ENCODE peak calls at places on chromosomes 1 and 21, in nine cellular contexts. K is dorsolateral prefrontal cortex, H is heart right ventricle, A is body of pancreas, B is GM23248, C is neuronal stem cell, W is IMR-90, D is right cardiac atrium, E is thoracic aorta. P is an unnamed sample.

GRCh38 chr1:46552357-46553237 is 1.1 kb upstream of the KNCN start:
- DNase-seq in H (no peak), B (no peak), K (no peak), C (no peak), A (no peak), D (no peak), E (no peak), W (no peak), P (no peak)

GRCh38 chr1:224644553-224645154 is 28.5 kb downstream of the CNIH3 start:
- DNase-seq in B (peak), A (peak), H (peak), D (no peak), E (no peak), K (no peak), C (peak), W (peak), P (no peak)

GRCh38 chr21:28427356-28428022 is 565.2 kb downstream of the LTN1 start:
- DNase-seq in D (no peak), K (no peak), B (peak), H (no peak), W (peak), E (no peak), A (no peak), C (no peak), P (no peak)

GRCh38 chr21:44566403-44566802 is 7.1 kb upstream of the KRTAP10-4 start:
- DNase-seq in K (no peak), W (no peak), B (no peak), E (no peak), D (no peak), A (no peak), H (no peak), C (no peak), P (no peak)

GRCh38 chr1:81388435-81388834 is 412.3 kb upstream of the ADGRL2 start:
- DNase-seq in B (no peak), H (no peak), C (no peak), D (no peak), E (no peak), A (no peak), K (no peak), W (no peak), P (no peak)

GRCh38 chr1:51733793-51734522 is 117.1 kb downstream of the OSBPL9 start:
- DNase-seq in A (no peak), D (no peak), H (no peak), B (peak), K (no peak), C (no peak), E (no peak), W (no peak), P (no peak)

GRCh38 chr1:199404191-199404590 is 623.3 kb upstream of the NR5A2 start:
- DNase-seq in E (no peak), H (no peak), W (peak), D (no peak), C (no peak), A (no peak), K (no peak), B (peak), P (no peak)

GRCh38 chr1:244919320-244920282 is 55.3 kb upstream of the HNRNPU start:
- DNase-seq in E (no peak), W (no peak), C (no peak), H (no peak), K (no peak), B (peak), D (no peak), A (no peak), P (no peak)

GRCh38 chr1:224333309-224333926 is 3.4 kb upstream of the NVL start:
- DNase-seq in W (peak), E (no peak), C (no peak), K (no peak), H (peak), D (no peak), B (peak), A (no peak), P (no peak)

GRCh38 chr1:205922314-205922713 is 20.9 kb downstream of the SLC26A9 start:
- DNase-seq in W (no peak), K (no peak), A (no peak), B (no peak), D (no peak), C (no peak), H (no peak), E (no peak), P (no peak)

GRCh38 chr1:224873645-224874369 is 55.7 kb upstream of the DNAH14 start:
- DNase-seq in H (no peak), K (no peak), A (peak), C (no peak), E (no peak), D (no peak), B (peak), W (peak), P (no peak)

GRCh38 chr1:171841931-171842723 is 829 bp downstream of the DNM3 start:
- DNase-seq in C (peak), B (peak), H (peak), K (peak), A (peak), D (peak), E (no peak), W (no peak), P (peak)

GRCh38 chr1:112803906-112804762 is 89.0 kb upstream of the PPM1J start:
- DNase-seq in B (peak), D (peak), H (peak), W (peak), A (peak), E (no peak), K (peak), C (peak), P (peak)

GRCh38 chr1:211613108-211613947 is 34.4 kb upstream of the SLC30A1 start:
- DNase-seq in E (peak), W (peak), D (peak), C (no peak), K (no peak), B (peak), A (peak), H (peak), P (peak)

GRCh38 chr21:14673649-14674048 is 127.5 kb upstream of the SAMSN1 start:
- DNase-seq in B (no peak), E (no peak), A (no peak), W (no peak), C (no peak), H (no peak), D (no peak), K (no peak), P (no peak)

GRCh38 chr1:38000529-38001453 is 4.5 kb downstream of the FHL3 start:
- DNase-seq in D (peak), B (peak), E (no peak), K (no peak), A (no peak), H (peak), W (peak), C (no peak), P (peak)

GRCh38 chr1:14800500-14801069 is 202.1 kb downstream of the KAZN start:
- DNase-seq in H (no peak), C (no peak), A (no peak), D (no peak), B (no peak), K (no peak), W (no peak), E (no peak), P (no peak)

GRCh38 chr21:25578070-25578961 is 29.0 kb downstream of the MRPL39 start:
- DNase-seq in D (no peak), A (no peak), C (no peak), E (no peak), B (no peak), H (no peak), W (peak), K (no peak), P (no peak)

GRCh38 chr1:197469620-197470210 is 201.7 kb downstream of the CRB1 start:
- DNase-seq in H (no peak), A (no peak), E (no peak), K (no peak), C (no peak), D (no peak), B (no peak), W (no peak), P (no peak)
- H3K27ac ChIP-seq in H (no peak), A (no peak), E (no peak), K (no peak), C (no peak), D (no peak), B (no peak), W (no peak), P (no peak)

DNA sequence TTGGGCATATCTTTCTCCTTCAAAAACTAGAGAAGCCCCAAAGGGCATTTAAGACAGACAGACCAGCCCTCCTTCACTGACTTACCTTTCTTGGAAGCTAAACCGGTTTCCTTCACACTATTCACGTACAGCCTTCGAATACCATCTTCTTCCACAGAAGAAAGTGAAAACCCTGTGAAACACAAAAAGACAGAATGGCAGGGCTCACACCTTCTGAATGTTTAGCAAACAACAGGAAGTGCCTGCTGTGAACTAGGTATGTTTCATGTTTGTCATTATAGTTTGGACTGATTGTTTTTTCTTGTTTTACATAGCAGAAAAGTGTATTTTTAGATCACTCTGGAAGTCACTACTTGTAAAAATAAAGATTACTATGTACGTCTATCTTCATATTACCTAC is 148.6 kb upstream of the KRTAP19-8 start:
- DNase-seq in W (no peak), A (no peak), H (no peak), C (no peak), D (no peak), E (no peak), K (no peak), B (no peak), P (no peak)
- H3K27ac ChIP-seq in W (no peak), A (no peak), H (no peak), C (no peak), D (no peak), E (no peak), K (no peak), B (no peak), P (no peak)

DNA sequence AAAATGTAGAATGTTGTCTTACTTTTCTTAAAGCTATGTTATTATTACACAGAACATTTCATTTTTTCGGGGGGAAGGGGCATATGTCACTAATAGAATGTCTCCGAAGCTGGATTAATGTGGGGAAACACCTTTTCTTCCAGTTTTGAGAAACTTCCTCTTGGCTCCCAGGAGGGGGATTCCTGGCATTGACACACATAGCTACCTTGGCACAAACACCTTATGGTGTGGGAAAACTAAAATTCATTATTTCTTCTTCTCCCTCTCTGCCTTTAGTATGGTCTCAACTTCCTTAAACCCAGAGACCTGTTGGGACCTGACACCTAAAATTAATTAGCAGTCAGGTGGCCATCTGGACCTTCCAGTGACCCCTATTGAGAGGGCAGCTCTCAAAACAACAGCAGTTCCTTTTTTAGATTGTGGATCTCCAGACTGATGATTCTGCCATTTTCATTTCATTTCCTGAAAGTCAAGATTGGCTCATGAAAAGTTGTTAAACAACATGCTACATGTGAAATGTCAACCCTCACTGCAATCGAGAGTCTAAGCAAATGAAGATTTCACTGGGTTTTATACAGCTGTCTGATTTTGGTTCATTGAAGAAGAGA is 70.2 kb upstream of the EDEM3 start:
- DNase-seq in H (no peak), C (no peak), A (no peak), D (no peak), W (no peak), E (no peak), B (no peak), K (no peak), P (no peak)
- H3K27ac ChIP-seq in H (peak), C (no peak), A (peak), D (peak), W (no peak), E (peak), B (no peak), K (no peak), P (no peak)

GRCh38 chr1:6271554-6271953 is 10.7 kb upstream of the GPR153 start:
- DNase-seq in K (no peak), D (no peak), C (no peak), W (no peak), H (no peak), A (no peak), E (no peak), B (peak), P (no peak)
- H3K27ac ChIP-seq in K (no peak), D (no peak), C (peak), W (no peak), H (no peak), A (no peak), E (no peak), B (no peak), P (no peak)

DNA sequence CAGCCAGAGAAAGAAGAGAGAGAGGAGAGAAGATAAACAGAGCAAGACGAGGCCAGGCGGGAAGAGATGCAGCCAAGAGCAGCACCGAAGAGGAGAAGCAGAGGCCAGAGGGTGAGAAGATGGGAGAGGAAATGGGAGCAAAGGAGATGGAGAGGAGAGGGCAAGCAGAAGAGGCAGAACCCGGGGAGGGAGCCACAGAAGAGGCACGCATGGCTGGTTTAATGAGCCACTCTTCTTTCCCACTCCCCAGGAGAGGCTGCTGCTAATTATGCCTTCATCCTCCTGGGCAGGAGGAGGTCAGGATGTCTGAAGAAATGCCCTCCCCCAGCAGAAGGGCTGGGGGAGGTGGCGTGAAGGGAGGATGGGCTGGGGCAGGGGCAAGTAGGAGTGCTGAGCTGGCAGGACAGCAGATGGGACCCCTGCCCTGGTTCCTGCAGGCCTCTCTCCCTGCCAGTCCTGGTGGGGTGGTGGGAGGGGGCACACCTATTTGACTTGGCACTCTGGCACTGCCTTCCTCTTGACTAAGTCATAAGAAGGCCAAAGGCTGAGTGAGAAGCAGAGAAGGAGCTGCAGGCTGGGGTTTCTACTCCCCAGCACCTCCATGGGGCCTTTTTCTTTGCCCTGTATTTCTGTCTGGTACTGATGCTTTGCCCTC is 32.3 kb downstream of the KIRREL1 start:
- DNase-seq in K (no peak), W (no peak), D (no peak), E (no peak), C (no peak), H (no peak), A (no peak), B (no peak), P (no peak)
- H3K27ac ChIP-seq in K (no peak), W (peak), D (peak), E (peak), C (peak), H (peak), A (no peak), B (no peak), P (peak)

GRCh38 chr1:194056169-194056568 is 869.8 kb upstream of the B3GALT2 start:
- DNase-seq in D (no peak), E (no peak), B (no peak), C (no peak), H (no peak), W (no peak), A (no peak), K (no peak), P (no peak)
- H3K27ac ChIP-seq in D (no peak), E (no peak), B (no peak), C (no peak), H (peak), W (no peak), A (no peak), K (no peak), P (no peak)

DNA sequence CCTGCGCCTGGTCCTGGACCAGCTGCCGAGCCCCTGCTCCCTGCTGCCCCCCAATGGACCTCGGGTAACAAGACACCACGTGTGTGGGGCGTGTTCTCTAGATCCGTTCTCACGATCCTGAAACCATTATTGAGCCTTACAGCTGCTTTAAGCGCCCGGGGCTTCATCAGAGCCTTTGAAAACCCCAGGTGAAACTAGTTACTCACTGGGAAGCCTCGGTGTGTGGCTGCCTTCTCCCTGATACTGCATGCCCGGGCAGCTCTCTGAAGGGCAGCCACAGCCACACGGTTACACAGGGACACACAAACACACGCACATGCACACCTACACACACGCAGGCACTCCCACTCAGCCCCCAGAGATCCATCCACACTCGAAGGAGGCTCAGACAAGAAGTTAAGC is 5.3 kb downstream of the HES2 start:
- DNase-seq in K (no peak), C (no peak), B (peak), E (no peak), W (peak), A (peak), H (no peak), D (no peak), P (no peak)
- H3K27ac ChIP-seq in K (no peak), C (no peak), B (no peak), E (no peak), W (no peak), A (no peak), H (no peak), D (no peak), P (no peak)

DNA sequence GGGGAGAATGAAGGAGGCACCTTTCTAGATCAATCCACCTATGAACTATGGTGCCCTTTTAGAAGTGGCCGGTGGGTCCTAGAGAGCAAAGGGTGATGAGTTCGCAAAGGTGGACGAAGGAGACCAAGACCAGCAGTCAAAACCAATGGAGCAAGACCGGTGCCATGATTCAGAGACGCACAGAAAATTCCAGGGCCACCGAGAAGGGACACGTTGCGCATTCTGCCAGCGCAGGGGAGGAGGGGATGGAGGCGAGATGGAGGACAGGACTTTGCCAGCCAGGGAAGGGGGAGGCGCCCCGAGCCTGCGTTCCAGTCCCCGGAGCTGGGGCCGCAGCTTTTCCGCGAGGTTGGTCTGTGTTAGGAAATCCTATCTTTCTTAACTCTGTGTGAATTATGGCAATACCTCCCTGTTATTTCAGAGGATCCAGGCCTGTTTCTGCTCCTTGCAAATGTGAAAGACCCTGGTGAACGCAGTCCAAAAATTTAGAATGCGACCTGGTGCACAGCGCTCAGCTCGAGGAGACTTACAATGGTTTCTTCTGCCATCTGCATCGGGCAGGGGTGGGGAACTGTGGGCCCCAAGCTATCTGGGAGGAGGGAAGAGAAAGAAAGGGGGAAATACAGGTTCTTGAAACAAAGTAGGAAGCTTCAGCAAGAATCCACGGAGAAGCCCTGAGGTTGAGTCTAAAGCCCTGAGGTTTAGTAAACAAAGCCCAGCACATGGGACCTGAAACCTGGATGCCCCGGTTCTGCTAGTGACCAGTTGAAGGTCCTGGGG is 129.4 kb downstream of the MRPS6 start:
- DNase-seq in D (peak), C (peak), W (no peak), A (peak), B (no peak), K (no peak), H (no peak), E (no peak), P (peak)
- H3K27ac ChIP-seq in D (peak), C (peak), W (no peak), A (no peak), B (no peak), K (peak), H (no peak), E (peak), P (peak)